ENCODE peak calls at places on chromosomes 16 and 17, in four cellular contexts. D is fibroblast of lung, I is IMR-90, Y is GM23338. Z is an unnamed sample.

GRCh38 chr17:75893305-75894048 is 3.3 kb downstream of the TRIM65 start:
- DNase-seq in Y (no peak), D (no peak), I (no peak), Z (no peak)

GRCh38 chr17:48636177-48637018 is 10.2 kb upstream of the HOXB9 start:
- DNase-seq in D (peak), I (peak), Y (peak), Z (peak)

GRCh38 chr17:1272701-1273100 is 2.5 kb downstream of the BHLHA9 start:
- DNase-seq in I (no peak), Y (no peak), D (no peak), Z (no peak)

GRCh38 chr16:22901563-22901962 is 87.6 kb downstream of the HS3ST2 start:
- DNase-seq in D (no peak), I (no peak), Y (no peak), Z (no peak)

GRCh38 chr16:87550510-87550961 is 51.8 kb upstream of the JPH3 start:
- DNase-seq in Y (peak), D (no peak), I (no peak), Z (peak)

GRCh38 chr17:56593073-56593740 is at the start of gene NOG:
- DNase-seq in D (peak), I (peak), Y (peak), Z (no peak)

GRCh38 chr17:76643553-76644148 is at the start of gene ST6GALNAC1:
- DNase-seq in Y (no peak), I (no peak), D (no peak), Z (no peak)

GRCh38 chr16:72827907-72828306 is 220.0 kb downstream of the ZFHX3 start:
- DNase-seq in D (peak), Y (no peak), I (peak), Z (no peak)

GRCh38 chr17:63039899-63040602 is 74.0 kb downstream of the TANC2 start:
- DNase-seq in D (peak), Y (no peak), I (peak), Z (no peak)

GRCh38 chr16:66416981-66417700 is 10.0 kb upstream of the BEAN1 start:
- DNase-seq in I (peak), D (no peak), Y (no peak), Z (no peak)

GRCh38 chr17:2299756-2300155 is 3.8 kb downstream of the SMG6 start:
- DNase-seq in I (no peak), Y (no peak), D (no peak), Z (no peak)

GRCh38 chr17:64736804-64737492 is 74.8 kb upstream of the SMURF2 start:
- DNase-seq in D (peak), I (peak), Y (peak), Z (peak)

GRCh38 chr17:66724581-66725341 is 110.2 kb upstream of the CACNG5 start:
- DNase-seq in Y (no peak), I (peak), D (peak), Z (no peak)

GRCh38 chr17:12667299-12667958 is 1.7 kb downstream of the MYOCD start:
- DNase-seq in I (peak), D (peak), Y (peak), Z (peak)

GRCh38 chr16:4693956-4694663 is 748 bp downstream of the NUDT16L1 start:
- DNase-seq in Y (peak), I (peak), D (peak), Z (peak)

GRCh38 chr16:5042574-5043171 is 8.9 kb upstream of the NAGPA start:
- DNase-seq in D (no peak), Y (peak), I (peak), Z (no peak)

GRCh38 chr17:1412185-1413110 is 12.4 kb upstream of the YWHAE start:
- DNase-seq in I (no peak), D (no peak), Y (no peak), Z (no peak)

GRCh38 chr16:85266857-85267256 is 154.6 kb upstream of the CIBAR2 start:
- DNase-seq in D (no peak), Y (no peak), I (no peak), Z (no peak)

GRCh38 chr17:69858460-69858859 is 216.6 kb upstream of the KCNJ16 start:
- DNase-seq in D (no peak), I (no peak), Y (no peak), Z (no peak)

GRCh38 chr17:2214047-2214717 is 89.4 kb downstream of the SMG6 start:
- DNase-seq in I (peak), D (peak), Y (no peak), Z (no peak)

GRCh38 chr17:7330099-7331015 is 1.2 kb upstream of the NEURL4 start:
- DNase-seq in I (peak), Y (peak), D (peak), Z (peak)

GRCh38 chr16:75570351-75571104 is 4.3 kb downstream of the GABARAPL2 start:
- DNase-seq in Y (no peak), D (no peak), I (no peak), Z (peak)

GRCh38 chr16:67666538-67667433 is at the start of the genes C16orf86 and ENKD1:
- DNase-seq in I (peak), Y (peak), D (peak), Z (peak)

GRCh38 chr16:55842369-55843104 is 9.6 kb upstream of the CES1 start:
- DNase-seq in I (peak), D (peak), Y (peak), Z (peak)

GRCh38 chr16:64238576-64238975 is 883.3 kb downstream of the CDH11 start:
- DNase-seq in D (peak), Y (no peak), I (peak), Z (no peak)

GRCh38 chr16:17556276-17557052 is 85.7 kb upstream of the XYLT1 start:
- DNase-seq in Y (peak), D (peak), I (peak), Z (peak)

GRCh38 chr17:77488531-77489238 is 347.9 kb downstream of the SEC14L1 start:
- DNase-seq in Y (no peak), D (no peak), I (peak), Z (no peak)

GRCh38 chr17:2253768-2254406 is 49.7 kb downstream of the SMG6 start:
- DNase-seq in Y (no peak), D (no peak), I (no peak), Z (no peak)

GRCh38 chr17:79162012-79162577 is 87.5 kb downstream of the ENGASE start:
- DNase-seq in D (no peak), Y (no peak), I (no peak), Z (no peak)
- H3K27ac ChIP-seq in D (no peak), Y (no peak), I (no peak), Z (no peak)

GRCh38 chr17:50219345-50219744 is 17.9 kb upstream of the COL1A1 start:
- DNase-seq in Y (no peak), I (peak), D (peak), Z (no peak)

GRCh38 chr17:50219939-50220465 is 18.6 kb upstream of the COL1A1 start:
- DNase-seq in I (peak), D (peak), Y (no peak), Z (no peak)

GRCh38 chr17:50218771-50219315 is 17.4 kb upstream of the COL1A1 start:
- DNase-seq in I (peak), D (peak), Y (no peak), Z (no peak)

GRCh38 chr17:50221500-50222480 is 20.4 kb upstream of the COL1A1 start:
- DNase-seq in I (peak), Y (no peak), D (peak), Z (no peak)

GRCh38 chr17:50220811-50221210 is 19.4 kb upstream of the COL1A1 start:
- DNase-seq in Y (no peak), D (no peak), I (no peak), Z (no peak)
- H3K4me2 ChIP-seq in Y (no peak), D (no peak), I (no peak), Z (no peak)

DNA sequence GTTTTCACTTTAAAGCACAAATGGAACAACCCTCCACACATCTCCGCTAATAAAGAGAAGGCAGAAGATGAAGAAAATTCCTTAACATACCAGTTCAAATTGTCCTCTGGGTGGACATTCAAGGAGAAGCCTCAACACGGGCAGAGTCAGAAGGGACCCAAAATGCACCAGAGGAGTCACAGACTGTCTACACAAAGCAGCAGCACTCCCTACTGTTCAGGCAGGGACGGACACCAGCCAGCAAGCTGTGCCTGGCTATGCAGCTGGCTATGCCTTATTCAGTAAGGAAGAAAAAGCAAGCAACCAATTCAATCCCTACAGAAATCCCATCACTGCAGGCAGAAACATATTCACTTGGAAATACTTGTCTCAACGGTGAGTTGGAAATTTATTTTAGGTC is 8.1 kb downstream of the DNAJC7 start:
- DNase-seq in Y (peak), D (no peak), I (no peak), Z (peak)
- H3K27ac ChIP-seq in Y (peak), D (no peak), I (no peak), Z (no peak)

GRCh38 chr16:46712911-46713310 is 23.5 kb downstream of the ORC6 start:
- DNase-seq in Y (no peak), D (no peak), I (no peak), Z (no peak)
- H3K4me2 ChIP-seq in Y (no peak), D (no peak), I (no peak), Z (no peak)

GRCh38 chr17:81303385-81303784 is 8.3 kb upstream of the SLC38A10 start:
- DNase-seq in D (no peak), Y (no peak), I (no peak), Z (no peak)
- H3K27ac ChIP-seq in D (no peak), Y (no peak), I (no peak), Z (no peak)

GRCh38 chr16:53511084-53511402 is 8.0 kb upstream of the AKTIP start:
- DNase-seq in Y (no peak), I (no peak), D (no peak), Z (no peak)
- H3K4me2 ChIP-seq in Y (no peak), I (no peak), D (no peak), Z (no peak)

GRCh38 chr17:45112559-45113423 is 19.5 kb downstream of the PLCD3 start:
- DNase-seq in D (no peak), Y (no peak), I (no peak), Z (no peak)
- H3K27ac ChIP-seq in D (no peak), Y (no peak), I (no peak), Z (no peak)

DNA sequence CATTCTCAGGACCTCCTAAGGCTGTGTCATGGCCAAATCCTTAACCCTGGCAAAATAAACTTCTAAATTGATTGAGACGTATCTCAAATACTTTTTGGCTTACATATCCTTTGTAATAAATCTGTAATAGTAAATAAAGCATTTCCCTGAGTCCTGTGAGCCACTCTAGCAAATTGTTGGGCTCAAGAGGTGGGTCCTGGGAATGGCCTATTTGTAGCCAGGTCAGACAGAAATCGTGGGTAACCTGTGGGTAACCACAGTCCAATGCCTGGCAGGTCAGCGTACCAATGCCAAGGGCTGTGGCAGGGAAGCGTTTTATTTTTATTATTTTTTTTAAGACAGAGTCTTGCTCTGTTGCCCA is 12.0 kb upstream of the UBE2I start:
- DNase-seq in D (no peak), Y (no peak), I (no peak), Z (no peak)
- H3K4me2 ChIP-seq in D (no peak), Y (no peak), I (peak), Z (peak)

DNA sequence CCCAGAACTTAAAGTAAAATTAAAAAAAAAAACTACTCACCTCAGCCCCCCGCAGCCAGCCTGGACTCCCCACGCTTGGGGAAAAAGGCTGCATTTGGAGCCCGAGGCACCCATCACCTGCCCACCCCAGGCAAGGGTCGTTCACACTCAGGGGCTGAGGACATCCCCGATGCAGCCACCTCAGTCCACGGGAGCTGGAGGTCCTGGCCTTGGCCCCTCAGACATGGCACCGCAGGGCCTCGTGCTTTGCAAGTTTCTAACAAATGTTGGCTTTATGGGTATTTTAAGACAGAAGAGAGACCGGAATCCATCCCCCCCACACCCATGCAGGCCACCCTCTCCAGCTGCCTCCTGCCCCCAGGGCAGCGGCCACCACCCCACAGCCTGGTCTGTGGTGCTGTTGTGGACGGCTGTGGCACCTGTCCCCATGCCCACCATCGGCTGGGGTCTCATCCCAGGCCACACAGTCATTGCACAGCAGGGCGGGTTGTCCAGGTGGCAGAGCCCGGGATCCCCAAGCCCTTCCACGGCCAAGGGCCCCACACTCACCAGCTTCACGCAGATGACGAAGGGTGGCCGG is 116.4 kb upstream of the ZNF750 start:
- DNase-seq in I (no peak), Y (no peak), D (no peak), Z (no peak)
- H3K27ac ChIP-seq in I (no peak), Y (no peak), D (no peak), Z (no peak)

DNA sequence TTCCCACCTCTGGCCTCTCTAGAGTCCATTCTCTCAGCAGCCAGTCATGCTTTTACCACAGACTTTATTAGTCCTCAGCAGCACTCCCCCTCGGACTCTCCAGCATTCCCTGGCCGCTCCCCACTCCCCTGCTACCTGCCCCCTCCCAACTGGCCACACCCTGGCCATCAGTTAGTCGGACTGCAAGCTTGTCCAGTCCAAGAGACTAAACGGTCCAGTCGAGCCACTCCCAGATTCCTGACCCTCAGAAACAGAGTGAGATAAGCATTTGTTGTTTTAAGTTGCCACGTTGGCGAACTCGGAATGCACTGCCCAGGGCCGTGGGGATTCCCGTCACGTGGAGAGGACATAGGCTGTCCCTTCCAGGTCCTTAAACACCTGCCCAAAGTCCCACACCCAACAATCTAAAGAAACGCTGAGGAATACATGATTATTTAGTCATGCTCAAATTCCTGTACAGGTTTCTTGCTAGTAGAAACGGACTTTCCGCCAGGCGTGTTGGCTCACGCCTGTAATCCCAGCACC is 5.8 kb upstream of the SPG7 start:
- DNase-seq in I (no peak), Y (no peak), D (no peak), Z (no peak)
- H3K4me2 ChIP-seq in I (no peak), Y (no peak), D (no peak), Z (no peak)

Z was measured in OCI-LY7.